ENCODE peak calls at places on chromosome 4, in ten cellular contexts. One of them, this sample, is unnamed.

GRCh38 chr4:8282742-8283141 is 13.2 kb downstream of the HTRA3 start:
- DNase-seq in GM23248: no peak
- DNase-seq in DMS153: no peak
- DNase-seq in fibroblast of pulmonary artery: no peak
- DNase-seq in Right ventricle myocardium inferior: peak
- DNase-seq in GM12865: no peak
- DNase-seq in adipocyte: no peak
- DNase-seq in Caco-2: no peak
- DNase-seq in activated CD4-positive, alpha-beta T cell treated with anti-CD3 and anti-CD28 coated beads, Interleukin-2, amount 10 ng/mL, durations not matched to agents 7 days and 5 days: no peak
- DNase-seq in lower lobe of right lung: no peak
- DNase-seq in this sample: no peak

GRCh38 chr4:149959391-149959790 is 118.9 kb upstream of the DCLK2 start:
- DNase-seq in Right ventricle myocardium inferior: no peak
- DNase-seq in activated CD4-positive, alpha-beta T cell treated with anti-CD3 and anti-CD28 coated beads, Interleukin-2, amount 10 ng/mL, durations not matched to agents 7 days and 5 days: no peak
- DNase-seq in DMS153: no peak
- DNase-seq in GM23248: no peak
- DNase-seq in GM12865: no peak
- DNase-seq in lower lobe of right lung: no peak
- DNase-seq in adipocyte: no peak
- DNase-seq in fibroblast of pulmonary artery: no peak
- DNase-seq in Caco-2: no peak
- DNase-seq in this sample: no peak

GRCh38 chr4:52966781-52967180 is 104.7 kb downstream of the RASL11B start:
- DNase-seq in lower lobe of right lung: no peak
- DNase-seq in activated CD4-positive, alpha-beta T cell treated with anti-CD3 and anti-CD28 coated beads, Interleukin-2, amount 10 ng/mL, durations not matched to agents 7 days and 5 days: no peak
- DNase-seq in GM23248: peak
- DNase-seq in adipocyte: peak
- DNase-seq in DMS153: no peak
- DNase-seq in Right ventricle myocardium inferior: no peak
- DNase-seq in fibroblast of pulmonary artery: no peak
- DNase-seq in GM12865: no peak
- DNase-seq in Caco-2: no peak
- DNase-seq in this sample: no peak

GRCh38 chr4:8862800-8863758 is 8.6 kb downstream of the HMX1 start:
- DNase-seq in activated CD4-positive, alpha-beta T cell treated with anti-CD3 and anti-CD28 coated beads, Interleukin-2, amount 10 ng/mL, durations not matched to agents 7 days and 5 days: no peak
- DNase-seq in Caco-2: no peak
- DNase-seq in fibroblast of pulmonary artery: no peak
- DNase-seq in Right ventricle myocardium inferior: peak
- DNase-seq in lower lobe of right lung: no peak
- DNase-seq in GM12865: no peak
- DNase-seq in adipocyte: no peak
- DNase-seq in GM23248: no peak
- DNase-seq in DMS153: no peak
- DNase-seq in this sample: no peak

GRCh38 chr4:72205831-72206230 is 174.0 kb downstream of the NPFFR2 start:
- DNase-seq in lower lobe of right lung: no peak
- DNase-seq in Caco-2: no peak
- DNase-seq in fibroblast of pulmonary artery: no peak
- DNase-seq in GM12865: no peak
- DNase-seq in DMS153: no peak
- DNase-seq in Right ventricle myocardium inferior: no peak
- DNase-seq in adipocyte: no peak
- DNase-seq in activated CD4-positive, alpha-beta T cell treated with anti-CD3 and anti-CD28 coated beads, Interleukin-2, amount 10 ng/mL, durations not matched to agents 7 days and 5 days: no peak
- DNase-seq in GM23248: no peak
- DNase-seq in this sample: no peak

GRCh38 chr4:93409035-93409434 is 419.5 kb upstream of the ATOH1 start:
- DNase-seq in Caco-2: no peak
- DNase-seq in GM23248: no peak
- DNase-seq in lower lobe of right lung: no peak
- DNase-seq in GM12865: no peak
- DNase-seq in adipocyte: no peak
- DNase-seq in activated CD4-positive, alpha-beta T cell treated with anti-CD3 and anti-CD28 coated beads, Interleukin-2, amount 10 ng/mL, durations not matched to agents 7 days and 5 days: no peak
- DNase-seq in fibroblast of pulmonary artery: no peak
- DNase-seq in DMS153: no peak
- DNase-seq in Right ventricle myocardium inferior: no peak
- DNase-seq in this sample: no peak

GRCh38 chr4:112509243-112510190 is 6.5 kb downstream of the NEUROG2 start:
- DNase-seq in GM12865: no peak
- DNase-seq in Right ventricle myocardium inferior: no peak
- DNase-seq in adipocyte: no peak
- DNase-seq in lower lobe of right lung: no peak
- DNase-seq in fibroblast of pulmonary artery: no peak
- DNase-seq in activated CD4-positive, alpha-beta T cell treated with anti-CD3 and anti-CD28 coated beads, Interleukin-2, amount 10 ng/mL, durations not matched to agents 7 days and 5 days: no peak
- DNase-seq in GM23248: peak
- DNase-seq in DMS153: no peak
- DNase-seq in Caco-2: no peak
- DNase-seq in this sample: no peak

GRCh38 chr4:73007526-73008100 is 61.9 kb downstream of the COX18 start:
- DNase-seq in GM23248: no peak
- DNase-seq in activated CD4-positive, alpha-beta T cell treated with anti-CD3 and anti-CD28 coated beads, Interleukin-2, amount 10 ng/mL, durations not matched to agents 7 days and 5 days: no peak
- DNase-seq in fibroblast of pulmonary artery: no peak
- DNase-seq in Right ventricle myocardium inferior: no peak
- DNase-seq in GM12865: no peak
- DNase-seq in DMS153: no peak
- DNase-seq in lower lobe of right lung: no peak
- DNase-seq in Caco-2: no peak
- DNase-seq in adipocyte: peak
- DNase-seq in this sample: no peak

GRCh38 chr4:141501931-141502330 is 134.5 kb upstream of the IL15 start:
- DNase-seq in activated CD4-positive, alpha-beta T cell treated with anti-CD3 and anti-CD28 coated beads, Interleukin-2, amount 10 ng/mL, durations not matched to agents 7 days and 5 days: no peak
- DNase-seq in adipocyte: peak
- DNase-seq in DMS153: no peak
- DNase-seq in GM23248: peak
- DNase-seq in GM12865: no peak
- DNase-seq in Caco-2: no peak
- DNase-seq in Right ventricle myocardium inferior: no peak
- DNase-seq in lower lobe of right lung: no peak
- DNase-seq in fibroblast of pulmonary artery: peak
- DNase-seq in this sample: peak

GRCh38 chr4:76001760-76002159 is 5.5 kb downstream of the CXCL9 start:
- DNase-seq in activated CD4-positive, alpha-beta T cell treated with anti-CD3 and anti-CD28 coated beads, Interleukin-2, amount 10 ng/mL, durations not matched to agents 7 days and 5 days: no peak
- DNase-seq in adipocyte: no peak
- DNase-seq in lower lobe of right lung: no peak
- DNase-seq in Caco-2: no peak
- DNase-seq in DMS153: no peak
- DNase-seq in GM12865: no peak
- DNase-seq in fibroblast of pulmonary artery: no peak
- DNase-seq in GM23248: no peak
- DNase-seq in Right ventricle myocardium inferior: no peak
- DNase-seq in this sample: no peak

GRCh38 chr4:138494931-138495330 is 252.8 kb upstream of the SLC7A11 start:
- DNase-seq in GM12865: peak
- DNase-seq in activated CD4-positive, alpha-beta T cell treated with anti-CD3 and anti-CD28 coated beads, Interleukin-2, amount 10 ng/mL, durations not matched to agents 7 days and 5 days: no peak
- DNase-seq in fibroblast of pulmonary artery: peak
- DNase-seq in GM23248: peak
- DNase-seq in adipocyte: peak
- DNase-seq in lower lobe of right lung: no peak
- DNase-seq in Right ventricle myocardium inferior: no peak
- DNase-seq in Caco-2: peak
- DNase-seq in DMS153: peak
- DNase-seq in this sample: peak

GRCh38 chr4:4308800-4309441 is 18.9 kb downstream of the ZBTB49 start:
- DNase-seq in DMS153: no peak
- DNase-seq in GM12865: no peak
- DNase-seq in activated CD4-positive, alpha-beta T cell treated with anti-CD3 and anti-CD28 coated beads, Interleukin-2, amount 10 ng/mL, durations not matched to agents 7 days and 5 days: no peak
- DNase-seq in fibroblast of pulmonary artery: no peak
- DNase-seq in Right ventricle myocardium inferior: no peak
- DNase-seq in GM23248: peak
- DNase-seq in Caco-2: no peak
- DNase-seq in adipocyte: peak
- DNase-seq in lower lobe of right lung: no peak
- DNase-seq in this sample: peak

GRCh38 chr4:15197005-15197404 is 194.7 kb downstream of the CPEB2 start:
- DNase-seq in GM12865: peak
- DNase-seq in fibroblast of pulmonary artery: peak
- DNase-seq in adipocyte: peak
- DNase-seq in Right ventricle myocardium inferior: no peak
- DNase-seq in lower lobe of right lung: no peak
- DNase-seq in Caco-2: peak
- DNase-seq in GM23248: peak
- DNase-seq in DMS153: no peak
- DNase-seq in activated CD4-positive, alpha-beta T cell treated with anti-CD3 and anti-CD28 coated beads, Interleukin-2, amount 10 ng/mL, durations not matched to agents 7 days and 5 days: no peak
- DNase-seq in this sample: peak

GRCh38 chr4:53801373-53801772 is 210.1 kb upstream of the LNX1 start:
- DNase-seq in adipocyte: no peak
- DNase-seq in lower lobe of right lung: no peak
- DNase-seq in activated CD4-positive, alpha-beta T cell treated with anti-CD3 and anti-CD28 coated beads, Interleukin-2, amount 10 ng/mL, durations not matched to agents 7 days and 5 days: no peak
- DNase-seq in GM12865: no peak
- DNase-seq in Right ventricle myocardium inferior: no peak
- DNase-seq in Caco-2: no peak
- DNase-seq in DMS153: no peak
- DNase-seq in fibroblast of pulmonary artery: no peak
- DNase-seq in GM23248: no peak
- DNase-seq in this sample: no peak

GRCh38 chr4:122827258-122827887 is 742 bp downstream of the FGF2 start:
- DNase-seq in Caco-2: peak
- DNase-seq in Right ventricle myocardium inferior: peak
- DNase-seq in lower lobe of right lung: no peak
- DNase-seq in GM23248: peak
- DNase-seq in activated CD4-positive, alpha-beta T cell treated with anti-CD3 and anti-CD28 coated beads, Interleukin-2, amount 10 ng/mL, durations not matched to agents 7 days and 5 days: peak
- DNase-seq in DMS153: no peak
- DNase-seq in fibroblast of pulmonary artery: peak
- DNase-seq in adipocyte: peak
- DNase-seq in GM12865: peak
- DNase-seq in this sample: peak

GRCh38 chr4:70437212-70437611 is 34.8 kb upstream of the MUC7 start:
- DNase-seq in lower lobe of right lung: no peak
- DNase-seq in Right ventricle myocardium inferior: no peak
- DNase-seq in DMS153: no peak
- DNase-seq in fibroblast of pulmonary artery: no peak
- DNase-seq in activated CD4-positive, alpha-beta T cell treated with anti-CD3 and anti-CD28 coated beads, Interleukin-2, amount 10 ng/mL, durations not matched to agents 7 days and 5 days: no peak
- DNase-seq in GM12865: no peak
- DNase-seq in Caco-2: peak
- DNase-seq in GM23248: no peak
- DNase-seq in adipocyte: no peak
- DNase-seq in this sample: no peak

GRCh38 chr4:164700471-164700870 is 53.5 kb upstream of the SMIM31 start:
- DNase-seq in lower lobe of right lung: no peak
- DNase-seq in activated CD4-positive, alpha-beta T cell treated with anti-CD3 and anti-CD28 coated beads, Interleukin-2, amount 10 ng/mL, durations not matched to agents 7 days and 5 days: peak
- DNase-seq in fibroblast of pulmonary artery: no peak
- DNase-seq in DMS153: no peak
- DNase-seq in adipocyte: no peak
- DNase-seq in Right ventricle myocardium inferior: no peak
- DNase-seq in GM23248: no peak
- DNase-seq in Caco-2: peak
- DNase-seq in GM12865: peak
- DNase-seq in this sample: no peak

GRCh38 chr4:1799364-1799996 is 6.4 kb downstream of the FGFR3 start:
- DNase-seq in lower lobe of right lung: no peak
- DNase-seq in fibroblast of pulmonary artery: no peak
- DNase-seq in GM23248: no peak
- DNase-seq in Right ventricle myocardium inferior: no peak
- DNase-seq in Caco-2: no peak
- DNase-seq in GM12865: no peak
- DNase-seq in adipocyte: no peak
- DNase-seq in DMS153: no peak
- DNase-seq in activated CD4-positive, alpha-beta T cell treated with anti-CD3 and anti-CD28 coated beads, Interleukin-2, amount 10 ng/mL, durations not matched to agents 7 days and 5 days: no peak
- DNase-seq in this sample: no peak

GRCh38 chr4:19051751-19052296 is 1030.3 kb upstream of the LCORL start:
- DNase-seq in Right ventricle myocardium inferior: no peak
- DNase-seq in fibroblast of pulmonary artery: no peak
- DNase-seq in adipocyte: no peak
- DNase-seq in DMS153: no peak
- DNase-seq in activated CD4-positive, alpha-beta T cell treated with anti-CD3 and anti-CD28 coated beads, Interleukin-2, amount 10 ng/mL, durations not matched to agents 7 days and 5 days: no peak
- DNase-seq in Caco-2: no peak
- DNase-seq in lower lobe of right lung: no peak
- DNase-seq in GM23248: no peak
- DNase-seq in GM12865: no peak
- DNase-seq in this sample: no peak

GRCh38 chr4:73620115-73620792 is at the start of gene RASSF6:
- DNase-seq in DMS153: peak
- DNase-seq in activated CD4-positive, alpha-beta T cell treated with anti-CD3 and anti-CD28 coated beads, Interleukin-2, amount 10 ng/mL, durations not matched to agents 7 days and 5 days: no peak
- DNase-seq in Caco-2: peak
- DNase-seq in adipocyte: no peak
- DNase-seq in Right ventricle myocardium inferior: peak
- DNase-seq in lower lobe of right lung: peak
- DNase-seq in GM23248: no peak
- DNase-seq in GM12865: peak
- DNase-seq in fibroblast of pulmonary artery: no peak
- DNase-seq in this sample: peak

GRCh38 chr4:83316459-83317170 is 18.0 kb downstream of the HPSE start:
- DNase-seq in Right ventricle myocardium inferior: peak
- DNase-seq in activated CD4-positive, alpha-beta T cell treated with anti-CD3 and anti-CD28 coated beads, Interleukin-2, amount 10 ng/mL, durations not matched to agents 7 days and 5 days: no peak
- DNase-seq in GM12865: no peak
- DNase-seq in fibroblast of pulmonary artery: no peak
- DNase-seq in lower lobe of right lung: peak
- DNase-seq in GM23248: peak
- DNase-seq in DMS153: no peak
- DNase-seq in adipocyte: no peak
- DNase-seq in Caco-2: no peak
- DNase-seq in this sample: no peak

GRCh38 chr4:136927172-136927571 is 605.1 kb downstream of the PCDH18 start:
- DNase-seq in Right ventricle myocardium inferior: no peak
- DNase-seq in DMS153: no peak
- DNase-seq in activated CD4-positive, alpha-beta T cell treated with anti-CD3 and anti-CD28 coated beads, Interleukin-2, amount 10 ng/mL, durations not matched to agents 7 days and 5 days: no peak
- DNase-seq in adipocyte: peak
- DNase-seq in Caco-2: no peak
- DNase-seq in fibroblast of pulmonary artery: peak
- DNase-seq in GM23248: peak
- DNase-seq in GM12865: no peak
- DNase-seq in lower lobe of right lung: no peak
- DNase-seq in this sample: peak